ENCODE peak calls at places on chromosomes 3 and 15, in five cellular contexts. One of them, this sample, is unnamed.

GRCh38 chr15:69472575-69472974 is 20.0 kb downstream of the RPLP1 start:
- DNase-seq in AG04449: no peak
- DNase-seq in frontal cortex: no peak
- DNase-seq in activated T-cell treated with anti-CD3 and anti-CD28 coated beads, Interleukin-2, amount 50 U/mL, for 48 hours: no peak
- DNase-seq in activated CD4-positive, alpha-beta T cell treated with anti-CD3 and anti-CD28 coated beads, Interleukin-2, amount 10 ng/mL, durations not matched to agents 7 days and 5 days: no peak
- DNase-seq in this sample: no peak

GRCh38 chr15:84603630-84604379 is 3.0 kb downstream of the ZSCAN2 start:
- DNase-seq in activated CD4-positive, alpha-beta T cell treated with anti-CD3 and anti-CD28 coated beads, Interleukin-2, amount 10 ng/mL, durations not matched to agents 7 days and 5 days: no peak
- DNase-seq in frontal cortex: no peak
- DNase-seq in AG04449: no peak
- DNase-seq in activated T-cell treated with anti-CD3 and anti-CD28 coated beads, Interleukin-2, amount 50 U/mL, for 48 hours: no peak
- DNase-seq in this sample: no peak

GRCh38 chr3:141878812-141879211 is 2.4 kb downstream of the ATP1B3 start:
- DNase-seq in AG04449: no peak
- DNase-seq in activated CD4-positive, alpha-beta T cell treated with anti-CD3 and anti-CD28 coated beads, Interleukin-2, amount 10 ng/mL, durations not matched to agents 7 days and 5 days: no peak
- DNase-seq in frontal cortex: no peak
- DNase-seq in activated T-cell treated with anti-CD3 and anti-CD28 coated beads, Interleukin-2, amount 50 U/mL, for 48 hours: no peak
- DNase-seq in this sample: no peak

GRCh38 chr3:108899530-108899929 is 54.1 kb downstream of the GUCA1C start:
- DNase-seq in activated CD4-positive, alpha-beta T cell treated with anti-CD3 and anti-CD28 coated beads, Interleukin-2, amount 10 ng/mL, durations not matched to agents 7 days and 5 days: no peak
- DNase-seq in frontal cortex: no peak
- DNase-seq in activated T-cell treated with anti-CD3 and anti-CD28 coated beads, Interleukin-2, amount 50 U/mL, for 48 hours: no peak
- DNase-seq in AG04449: no peak
- DNase-seq in this sample: no peak

GRCh38 chr15:58678683-58679082 is 70.8 kb downstream of the ADAM10 start:
- DNase-seq in activated CD4-positive, alpha-beta T cell treated with anti-CD3 and anti-CD28 coated beads, Interleukin-2, amount 10 ng/mL, durations not matched to agents 7 days and 5 days: no peak
- DNase-seq in AG04449: no peak
- DNase-seq in activated T-cell treated with anti-CD3 and anti-CD28 coated beads, Interleukin-2, amount 50 U/mL, for 48 hours: no peak
- DNase-seq in frontal cortex: no peak
- DNase-seq in this sample: no peak

GRCh38 chr15:73051402-73051810 is 857 bp upstream of the NEO1 start:
- DNase-seq in activated T-cell treated with anti-CD3 and anti-CD28 coated beads, Interleukin-2, amount 50 U/mL, for 48 hours: no peak
- DNase-seq in activated CD4-positive, alpha-beta T cell treated with anti-CD3 and anti-CD28 coated beads, Interleukin-2, amount 10 ng/mL, durations not matched to agents 7 days and 5 days: peak
- DNase-seq in AG04449: no peak
- DNase-seq in frontal cortex: no peak
- DNase-seq in this sample: no peak

GRCh38 chr3:195007151-195007550 is 263.8 kb downstream of the XXYLT1 start:
- DNase-seq in activated T-cell treated with anti-CD3 and anti-CD28 coated beads, Interleukin-2, amount 50 U/mL, for 48 hours: no peak
- DNase-seq in AG04449: no peak
- DNase-seq in activated CD4-positive, alpha-beta T cell treated with anti-CD3 and anti-CD28 coated beads, Interleukin-2, amount 10 ng/mL, durations not matched to agents 7 days and 5 days: no peak
- DNase-seq in frontal cortex: no peak
- DNase-seq in this sample: no peak

GRCh38 chr3:42153039-42153438 is 61.9 kb downstream of the TRAK1 start:
- DNase-seq in AG04449: no peak
- DNase-seq in frontal cortex: no peak
- DNase-seq in activated CD4-positive, alpha-beta T cell treated with anti-CD3 and anti-CD28 coated beads, Interleukin-2, amount 10 ng/mL, durations not matched to agents 7 days and 5 days: no peak
- DNase-seq in activated T-cell treated with anti-CD3 and anti-CD28 coated beads, Interleukin-2, amount 50 U/mL, for 48 hours: no peak
- DNase-seq in this sample: no peak

GRCh38 chr3:182692021-182692420 is 101.3 kb upstream of the ATP11B start:
- DNase-seq in activated CD4-positive, alpha-beta T cell treated with anti-CD3 and anti-CD28 coated beads, Interleukin-2, amount 10 ng/mL, durations not matched to agents 7 days and 5 days: no peak
- DNase-seq in frontal cortex: no peak
- DNase-seq in activated T-cell treated with anti-CD3 and anti-CD28 coated beads, Interleukin-2, amount 50 U/mL, for 48 hours: no peak
- DNase-seq in AG04449: no peak
- DNase-seq in this sample: no peak

GRCh38 chr15:60219841-60220240 is 177.9 kb downstream of the ANXA2 start:
- DNase-seq in AG04449: no peak
- DNase-seq in activated T-cell treated with anti-CD3 and anti-CD28 coated beads, Interleukin-2, amount 50 U/mL, for 48 hours: no peak
- DNase-seq in activated CD4-positive, alpha-beta T cell treated with anti-CD3 and anti-CD28 coated beads, Interleukin-2, amount 10 ng/mL, durations not matched to agents 7 days and 5 days: no peak
- DNase-seq in frontal cortex: no peak
- DNase-seq in this sample: no peak

GRCh38 chr15:78437762-78438594 is at the start of gene IREB2:
- DNase-seq in activated T-cell treated with anti-CD3 and anti-CD28 coated beads, Interleukin-2, amount 50 U/mL, for 48 hours: peak
- DNase-seq in AG04449: peak
- DNase-seq in frontal cortex: peak
- DNase-seq in activated CD4-positive, alpha-beta T cell treated with anti-CD3 and anti-CD28 coated beads, Interleukin-2, amount 10 ng/mL, durations not matched to agents 7 days and 5 days: peak
- DNase-seq in this sample: peak

GRCh38 chr3:71444861-71445259 is 138.7 kb downstream of the FOXP1 start:
- DNase-seq in activated CD4-positive, alpha-beta T cell treated with anti-CD3 and anti-CD28 coated beads, Interleukin-2, amount 10 ng/mL, durations not matched to agents 7 days and 5 days: no peak
- DNase-seq in AG04449: no peak
- DNase-seq in frontal cortex: no peak
- DNase-seq in activated T-cell treated with anti-CD3 and anti-CD28 coated beads, Interleukin-2, amount 50 U/mL, for 48 hours: no peak
- DNase-seq in this sample: no peak

GRCh38 chr15:48928877-48929538 is 34.7 kb downstream of the SHC4 start:
- DNase-seq in activated CD4-positive, alpha-beta T cell treated with anti-CD3 and anti-CD28 coated beads, Interleukin-2, amount 10 ng/mL, durations not matched to agents 7 days and 5 days: peak
- DNase-seq in frontal cortex: no peak
- DNase-seq in activated T-cell treated with anti-CD3 and anti-CD28 coated beads, Interleukin-2, amount 50 U/mL, for 48 hours: peak
- DNase-seq in AG04449: no peak
- DNase-seq in this sample: no peak

GRCh38 chr3:43996379-43997301 is 245.0 kb upstream of the TOPAZ1 start:
- DNase-seq in activated T-cell treated with anti-CD3 and anti-CD28 coated beads, Interleukin-2, amount 50 U/mL, for 48 hours: peak
- DNase-seq in activated CD4-positive, alpha-beta T cell treated with anti-CD3 and anti-CD28 coated beads, Interleukin-2, amount 10 ng/mL, durations not matched to agents 7 days and 5 days: peak
- DNase-seq in AG04449: no peak
- DNase-seq in frontal cortex: no peak
- DNase-seq in this sample: no peak

GRCh38 chr3:149197669-149198068 is 24.0 kb downstream of the CP start:
- DNase-seq in activated CD4-positive, alpha-beta T cell treated with anti-CD3 and anti-CD28 coated beads, Interleukin-2, amount 10 ng/mL, durations not matched to agents 7 days and 5 days: no peak
- DNase-seq in activated T-cell treated with anti-CD3 and anti-CD28 coated beads, Interleukin-2, amount 50 U/mL, for 48 hours: no peak
- DNase-seq in AG04449: no peak
- DNase-seq in frontal cortex: no peak
- DNase-seq in this sample: no peak

GRCh38 chr15:99584081-99584600 is 18.4 kb downstream of the MEF2A start:
- DNase-seq in AG04449: no peak
- DNase-seq in activated T-cell treated with anti-CD3 and anti-CD28 coated beads, Interleukin-2, amount 50 U/mL, for 48 hours: no peak
- DNase-seq in activated CD4-positive, alpha-beta T cell treated with anti-CD3 and anti-CD28 coated beads, Interleukin-2, amount 10 ng/mL, durations not matched to agents 7 days and 5 days: no peak
- DNase-seq in frontal cortex: no peak
- DNase-seq in this sample: no peak

GRCh38 chr15:67777773-67778172 is 47.5 kb upstream of the SKOR1 start:
- DNase-seq in AG04449: no peak
- DNase-seq in activated CD4-positive, alpha-beta T cell treated with anti-CD3 and anti-CD28 coated beads, Interleukin-2, amount 10 ng/mL, durations not matched to agents 7 days and 5 days: no peak
- DNase-seq in activated T-cell treated with anti-CD3 and anti-CD28 coated beads, Interleukin-2, amount 50 U/mL, for 48 hours: no peak
- DNase-seq in frontal cortex: no peak
- DNase-seq in this sample: no peak

GRCh38 chr3:182248349-182248880 is 536.7 kb downstream of the SOX2 start:
- DNase-seq in frontal cortex: no peak
- DNase-seq in activated T-cell treated with anti-CD3 and anti-CD28 coated beads, Interleukin-2, amount 50 U/mL, for 48 hours: no peak
- DNase-seq in AG04449: no peak
- DNase-seq in activated CD4-positive, alpha-beta T cell treated with anti-CD3 and anti-CD28 coated beads, Interleukin-2, amount 10 ng/mL, durations not matched to agents 7 days and 5 days: no peak
- DNase-seq in this sample: peak

GRCh38 chr3:194294888-194295214 is 56.3 kb downstream of the CPN2 start:
- DNase-seq in activated T-cell treated with anti-CD3 and anti-CD28 coated beads, Interleukin-2, amount 50 U/mL, for 48 hours: no peak
- DNase-seq in activated CD4-positive, alpha-beta T cell treated with anti-CD3 and anti-CD28 coated beads, Interleukin-2, amount 10 ng/mL, durations not matched to agents 7 days and 5 days: no peak
- DNase-seq in frontal cortex: no peak
- DNase-seq in AG04449: no peak
- DNase-seq in this sample: no peak

GRCh38 chr15:55703873-55704285 is 39.1 kb downstream of the PRTG start:
- DNase-seq in activated T-cell treated with anti-CD3 and anti-CD28 coated beads, Interleukin-2, amount 50 U/mL, for 48 hours: no peak
- DNase-seq in frontal cortex: no peak
- DNase-seq in AG04449: no peak
- DNase-seq in activated CD4-positive, alpha-beta T cell treated with anti-CD3 and anti-CD28 coated beads, Interleukin-2, amount 10 ng/mL, durations not matched to agents 7 days and 5 days: no peak
- DNase-seq in this sample: no peak

GRCh38 chr3:109685084-109686079 is 348.0 kb upstream of the DPPA4 start:
- DNase-seq in AG04449: peak
- DNase-seq in activated CD4-positive, alpha-beta T cell treated with anti-CD3 and anti-CD28 coated beads, Interleukin-2, amount 10 ng/mL, durations not matched to agents 7 days and 5 days: no peak
- DNase-seq in activated T-cell treated with anti-CD3 and anti-CD28 coated beads, Interleukin-2, amount 50 U/mL, for 48 hours: no peak
- DNase-seq in frontal cortex: peak
- DNase-seq in this sample: peak